ENCODE peak calls at places on chromosome 20, in nine cellular contexts. H is NCI-H2171 treated with DMSO at 0.1 percent for 48 hours, Z is left cardiac atrium, G is EL, C is small intestine, O is HTR-8/SVneo, I is Kasumi-1, L is ascending aorta, D is cardiac fibroblast. X is an unnamed sample.

GRCh38 chr20:37394543-37395410 is 48.8 kb downstream of the SRC start:
- DNase-seq in H (peak), Z (peak), G (peak), C (no peak), O (no peak), I (no peak), L (no peak), D (no peak), X (no peak)

GRCh38 chr20:38728911-38729642 is 4.8 kb downstream of the SLC32A1 start:
- DNase-seq in H (peak), Z (no peak), G (no peak), C (no peak), O (no peak), I (no peak), L (no peak), D (no peak), X (peak)

GRCh38 chr20:53736757-53737403 is 143.2 kb upstream of the ZNF217 start:
- DNase-seq in H (peak), Z (no peak), G (peak), C (peak), O (no peak), I (peak), L (no peak), D (peak), X (peak)

GRCh38 chr20:1415667-1416468 is 23.0 kb upstream of the FKBP1A start:
- DNase-seq in H (no peak), Z (no peak), G (peak), C (peak), O (peak), I (no peak), L (no peak), D (peak), X (no peak)

GRCh38 chr20:58219342-58219700 is 9.1 kb downstream of the ANKRD60 start:
- DNase-seq in H (no peak), Z (no peak), G (peak), C (no peak), O (peak), I (no peak), L (no peak), D (peak), X (no peak)

GRCh38 chr20:59625214-59625922 is 21.0 kb downstream of the PHACTR3 start:
- DNase-seq in H (no peak), Z (no peak), G (no peak), C (no peak), O (no peak), I (no peak), L (no peak), D (no peak), X (no peak)

GRCh38 chr20:2738331-2738730 is 45.8 kb downstream of the EBF4 start:
- DNase-seq in H (no peak), Z (no peak), G (no peak), C (no peak), O (no peak), I (no peak), L (no peak), D (no peak), X (no peak)

GRCh38 chr20:50450961-50451752 is 59.0 kb upstream of the PTPN1 start:
- DNase-seq in H (no peak), Z (peak), G (peak), C (peak), O (no peak), I (peak), L (no peak), D (peak), X (no peak)

GRCh38 chr20:7790189-7790588 is 150.1 kb downstream of the HAO1 start:
- DNase-seq in H (no peak), Z (no peak), G (peak), C (no peak), O (no peak), I (no peak), L (no peak), D (peak), X (no peak)

GRCh38 chr20:16415079-16415478 is 158.2 kb downstream of the KIF16B start:
- DNase-seq in H (no peak), Z (no peak), G (peak), C (no peak), O (no peak), I (no peak), L (no peak), D (peak), X (no peak)

GRCh38 chr20:34791289-34792020 is 34.0 kb downstream of the NCOA6 start:
- DNase-seq in H (peak), Z (no peak), G (peak), C (no peak), O (no peak), I (no peak), L (no peak), D (peak), X (peak)

GRCh38 chr20:35742741-35743523 is 872 bp upstream of the RBM39 start:
- DNase-seq in H (peak), Z (no peak), G (peak), C (peak), O (no peak), I (peak), L (no peak), D (peak), X (peak)

X was measured in NCI-H524 treated with DMSO at 0.1 percent for 48 hours.